ENCODE peak calls at places on chromosomes 16 and 17, in seven cellular contexts. N, G, E, S, R, P and U are unnamed samples.

GRCh38 chr17:64775701-64776570 is 113.8 kb upstream of the SMURF2 start:
- DNase-seq in P (no peak), R (no peak), G (no peak), N (no peak), E (peak; percentile 39), S (no peak), U (no peak)

GRCh38 chr16:23254338-23254737 is 47.8 kb upstream of the SCNN1B start:
- DNase-seq in G (no peak), S (no peak), N (no peak), P (no peak), E (peak; percentile 67), R (peak; percentile 77), U (no peak)

GRCh38 chr17:62140836-62141235 is 75.8 kb upstream of the MED13 start:
- DNase-seq in G (no peak), S (no peak), E (peak; percentile 19), R (no peak), N (no peak), P (no peak), U (no peak)

GRCh38 chr17:65925606-65926307 is 266.2 kb downstream of the CEP112 start:
- DNase-seq in N (no peak), R (no peak), E (no peak), S (no peak), P (no peak), G (no peak), U (no peak)

GRCh38 chr16:67613808-67614207 is 31.1 kb upstream of the CARMIL2 start:
- DNase-seq in G (peak; percentile 28), S (no peak), N (no peak), E (no peak), R (no peak), P (no peak), U (no peak)

GRCh38 chr16:49701867-49702494 is 153.9 kb downstream of the ZNF423 start:
- DNase-seq in N (no peak), P (peak; percentile 75), S (peak; percentile 27), R (no peak), G (no peak), E (no peak), U (peak; percentile 57)

GRCh38 chr16:67329901-67330300 is 3.3 kb downstream of the LRRC36 start:
- DNase-seq in R (peak; percentile 43), S (no peak), G (no peak), E (no peak), N (no peak), P (no peak), U (no peak)

GRCh38 chr16:16025214-16025968 is 76.0 kb downstream of the ABCC1 start:
- DNase-seq in R (no peak), S (no peak), N (no peak), P (no peak), E (peak; percentile 66), G (no peak), U (no peak)

GRCh38 chr16:87131061-87131995 is 185.9 kb downstream of the C16orf95 start:
- DNase-seq in S (no peak), E (no peak), P (no peak), N (no peak), R (no peak), G (no peak), U (no peak)

GRCh38 chr17:46841561-46842379 is 9.6 kb upstream of the WNT9B start:
- DNase-seq in S (no peak), E (no peak), G (peak; percentile 26), P (no peak), N (no peak), R (no peak), U (no peak)